ENCODE peak calls at places on chromosomes 12 and 14, in six cellular contexts. One of them, this sample, is unnamed.

GRCh38 chr14:105088812-105089745 is 23.8 kb upstream of the GPR132 start:
- DNase-seq in M059J: no peak
- DNase-seq in aorta: peak; percentile 75
- DNase-seq in AML-193: no peak
- DNase-seq in KG1: no peak
- DNase-seq in effector memory CD4-positive, alpha-beta T cell: no peak
- DNase-seq in this sample: no peak

GRCh38 chr12:72278894-72279293 is 6.7 kb downstream of the TRHDE start:
- DNase-seq in M059J: no peak
- DNase-seq in aorta: no peak
- DNase-seq in AML-193: no peak
- DNase-seq in KG1: no peak
- DNase-seq in effector memory CD4-positive, alpha-beta T cell: no peak
- DNase-seq in this sample: no peak

GRCh38 chr14:93546642-93547041 is 115.9 kb downstream of the UNC79 start:
- DNase-seq in M059J: no peak
- DNase-seq in aorta: no peak
- DNase-seq in AML-193: no peak
- DNase-seq in KG1: no peak
- DNase-seq in effector memory CD4-positive, alpha-beta T cell: no peak
- DNase-seq in this sample: no peak

GRCh38 chr12:103654816-103655215 is 67.7 kb downstream of the STAB2 start:
- DNase-seq in M059J: no peak
- DNase-seq in aorta: no peak
- DNase-seq in AML-193: no peak
- DNase-seq in KG1: no peak
- DNase-seq in effector memory CD4-positive, alpha-beta T cell: no peak
- DNase-seq in this sample: no peak

GRCh38 chr14:85731198-85731597 is 201.3 kb downstream of the FLRT2 start:
- DNase-seq in M059J: no peak
- DNase-seq in aorta: no peak
- DNase-seq in AML-193: no peak
- DNase-seq in KG1: no peak
- DNase-seq in effector memory CD4-positive, alpha-beta T cell: no peak
- DNase-seq in this sample: peak; percentile 3

GRCh38 chr12:105920161-105920684 is 218.5 kb downstream of the NUAK1 start:
- DNase-seq in M059J: no peak
- DNase-seq in aorta: no peak
- DNase-seq in AML-193: no peak
- DNase-seq in KG1: no peak
- DNase-seq in effector memory CD4-positive, alpha-beta T cell: no peak
- DNase-seq in this sample: peak; percentile 92

GRCh38 chr14:91253795-91254323 is 9.4 kb upstream of the GPR68 start:
- DNase-seq in M059J: no peak
- DNase-seq in aorta: no peak
- DNase-seq in AML-193: no peak
- DNase-seq in KG1: no peak
- DNase-seq in effector memory CD4-positive, alpha-beta T cell: no peak
- DNase-seq in this sample: no peak

GRCh38 chr14:71629765-71630502 is 302.3 kb upstream of the RGS6 start:
- DNase-seq in M059J: no peak
- DNase-seq in aorta: no peak
- DNase-seq in AML-193: no peak
- DNase-seq in KG1: no peak
- DNase-seq in effector memory CD4-positive, alpha-beta T cell: no peak
- DNase-seq in this sample: no peak

GRCh38 chr12:130875193-130875592 is 3.3 kb downstream of the RAN start:
- DNase-seq in M059J: no peak
- DNase-seq in aorta: no peak
- DNase-seq in AML-193: no peak
- DNase-seq in KG1: no peak
- DNase-seq in effector memory CD4-positive, alpha-beta T cell: no peak
- DNase-seq in this sample: no peak

GRCh38 chr14:105060751-105061427 is 4.3 kb downstream of the GPR132 start:
- DNase-seq in M059J: no peak
- DNase-seq in aorta: no peak
- DNase-seq in AML-193: peak; percentile 60
- DNase-seq in KG1: peak; percentile 37
- DNase-seq in effector memory CD4-positive, alpha-beta T cell: no peak
- DNase-seq in this sample: no peak

GRCh38 chr12:70787612-70788011 is 132.9 kb downstream of the PTPRR start:
- DNase-seq in M059J: no peak
- DNase-seq in aorta: no peak
- DNase-seq in AML-193: no peak
- DNase-seq in KG1: no peak
- DNase-seq in effector memory CD4-positive, alpha-beta T cell: no peak
- DNase-seq in this sample: no peak

GRCh38 chr14:52146504-52146903 is 77.6 kb upstream of the NID2 start:
- DNase-seq in M059J: no peak
- DNase-seq in aorta: no peak
- DNase-seq in AML-193: no peak
- DNase-seq in KG1: no peak
- DNase-seq in effector memory CD4-positive, alpha-beta T cell: no peak
- DNase-seq in this sample: no peak

GRCh38 chr14:84591827-84592540 is 938.0 kb upstream of the FLRT2 start:
- DNase-seq in M059J: no peak
- DNase-seq in aorta: no peak
- DNase-seq in AML-193: no peak
- DNase-seq in KG1: no peak
- DNase-seq in effector memory CD4-positive, alpha-beta T cell: no peak
- DNase-seq in this sample: no peak

GRCh38 chr12:131799828-131800593 is 28.2 kb upstream of the MMP17 start:
- DNase-seq in M059J: no peak
- DNase-seq in aorta: no peak
- DNase-seq in AML-193: no peak
- DNase-seq in KG1: no peak
- DNase-seq in effector memory CD4-positive, alpha-beta T cell: no peak
- DNase-seq in this sample: no peak